ENCODE peak calls at places on chromosomes 5 and 9, in six cellular contexts. B is NCI-H2081; C is germinal center; J is NCI-H146; Z is CD4-positive, alpha-beta memory T cell; A is osteocyte. K is an unnamed sample.

GRCh38 chr5:139745121-139745799 is 50.3 kb upstream of the PSD2 start:
- DNase-seq in C (no peak), J (peak; percentile 19), B (no peak), Z (no peak), A (peak; percentile 95), K (no peak)

GRCh38 chr5:5298068-5298633 is 124.3 kb upstream of the ICE1 start:
- DNase-seq in J (no peak), C (no peak), Z (no peak), B (no peak), A (no peak), K (no peak)

GRCh38 chr9:112446080-112446479 is 40.5 kb upstream of the KIAA1958 start:
- DNase-seq in Z (no peak), J (no peak), B (no peak), A (no peak), C (no peak), K (no peak)

GRCh38 chr5:154791535-154791934 is 36.4 kb downstream of the LARP1 start:
- DNase-seq in Z (no peak), B (no peak), A (no peak), J (no peak), C (peak; percentile 56), K (no peak)

GRCh38 chr9:89116064-89116817 is 62.4 kb downstream of the SHC3 start:
- DNase-seq in J (no peak), Z (no peak), C (no peak), A (no peak), B (no peak), K (no peak)

GRCh38 chr9:21505425-21506179 is 23.5 kb upstream of the IFNE start:
- DNase-seq in C (no peak), B (no peak), A (no peak), J (no peak), Z (no peak), K (no peak)

GRCh38 chr9:87765521-87765920 is 39.6 kb downstream of the CTSL start:
- DNase-seq in A (no peak), Z (no peak), B (no peak), C (no peak), J (no peak), K (no peak)

GRCh38 chr5:132747064-132747692 is at the start of gene CCNI2:
- DNase-seq in B (no peak), J (no peak), C (peak; percentile 72), Z (peak; percentile 75), A (no peak), K (peak; percentile 29)

GRCh38 chr5:122877518-122877917 is 32.1 kb downstream of the SNX24 start:
- DNase-seq in B (no peak), Z (no peak), C (peak; percentile 10), J (no peak), A (no peak), K (peak; percentile 11)

GRCh38 chr5:119355636-119356383 is at the start of gene TNFAIP8:
- DNase-seq in B (no peak), A (no peak), C (peak; percentile 70), J (peak; percentile 26), Z (peak; percentile 75), K (peak; percentile 57)

GRCh38 chr5:143106175-143106574 is 297.3 kb downstream of the NR3C1 start:
- DNase-seq in B (peak; percentile 46), C (no peak), A (no peak), J (peak; percentile 31), Z (no peak), K (no peak)

GRCh38 chr5:90390933-90391332 is 18.6 kb downstream of the CETN3 start:
- DNase-seq in C (no peak), J (no peak), A (no peak), Z (no peak), B (no peak), K (no peak)

GRCh38 chr5:168413062-168413461 is 73.2 kb upstream of the RARS1 start:
- DNase-seq in A (no peak), J (no peak), C (no peak), Z (no peak), B (no peak), K (no peak)

GRCh38 chr9:136107155-136107952 is 11.3 kb downstream of the TMEM250 start:
- DNase-seq in A (no peak), C (no peak), B (peak; percentile 33), J (no peak), Z (peak; percentile 76), K (no peak)

GRCh38 chr9:109182940-109183798 is 16.1 kb upstream of the FRRS1L start:
- DNase-seq in J (peak; percentile 63), B (peak; percentile 26), A (no peak), Z (no peak), C (peak; percentile 24), K (no peak)

GRCh38 chr5:163914911-163915310 is 409.5 kb downstream of the MAT2B start:
- DNase-seq in C (peak; percentile 47), Z (no peak), B (peak; percentile 26), J (peak; percentile 5), A (no peak), K (peak; percentile 93)

GRCh38 chr9:99046542-99047071 is 58.3 kb upstream of the TGFBR1 start:
- DNase-seq in Z (no peak), B (no peak), J (no peak), C (no peak), A (no peak), K (no peak)

GRCh38 chr9:129506892-129507291 is 114.0 kb downstream of the C9orf50 start:
- DNase-seq in J (no peak), A (no peak), B (no peak), C (no peak), Z (no peak), K (no peak)

GRCh38 chr5:33379757-33380156 is 61.0 kb upstream of the TARS1 start:
- DNase-seq in A (no peak), J (no peak), C (no peak), B (peak; percentile 41), Z (no peak), K (no peak)

GRCh38 chr5:151812757-151813309 is 41.1 kb downstream of the G3BP1 start:
- DNase-seq in B (no peak), J (no peak), C (no peak), A (no peak), Z (no peak), K (no peak)

GRCh38 chr5:58150936-58151335 is 308.9 kb downstream of the PLK2 start:
- DNase-seq in Z (no peak), A (no peak), B (no peak), J (no peak), C (no peak), K (no peak)

GRCh38 chr9:6549106-6549505 is 96.4 kb downstream of the GLDC start:
- DNase-seq in J (peak; percentile 96), A (no peak), Z (no peak), C (no peak), B (peak; percentile 68), K (no peak)

GRCh38 chr9:12972608-12973589 is 198.1 kb downstream of the LURAP1L start:
- DNase-seq in Z (no peak), J (no peak), A (no peak), C (no peak), B (no peak), K (no peak)

GRCh38 chr5:113502073-113502472 is 11.4 kb upstream of the YTHDC2 start:
- DNase-seq in B (no peak), Z (no peak), C (no peak), J (no peak), A (no peak), K (no peak)

GRCh38 chr5:163475416-163475815 is 15.0 kb downstream of the HMMR start:
- DNase-seq in B (no peak), A (no peak), C (no peak), J (no peak), Z (no peak), K (no peak)

GRCh38 chr9:35553670-35554543 is 51.2 kb upstream of the TESK1 start:
- DNase-seq in J (peak; percentile 51), Z (no peak), A (no peak), B (peak; percentile 50), C (peak; percentile 30), K (peak; percentile 10)